ENCODE peak calls at places on chromosomes 1 and 21, in five cellular contexts. V is RKO, J is amygdala, Q is fibroblast of the aortic adventitia, N is nucleus accumbens. X is an unnamed sample.

GRCh38 chr1:1858382-1859086 is 32.4 kb downstream of the GNB1 start:
- DNase-seq in V (peak), J (peak), Q (peak), N (no peak), X (peak)

GRCh38 chr1:228490120-228491078 is 3.2 kb downstream of the RNF187 start:
- DNase-seq in V (peak), J (no peak), Q (peak), N (no peak), X (peak)

GRCh38 chr1:155961937-155962336 is 16.4 kb downstream of the ARHGEF2 start:
- DNase-seq in V (peak), J (no peak), Q (peak), N (peak), X (peak)

GRCh38 chr1:204283711-204284651 is 70.2 kb upstream of the GOLT1A start:
- DNase-seq in V (no peak), J (no peak), Q (no peak), N (no peak), X (no peak)

GRCh38 chr1:46333300-46334029 is 7.1 kb upstream of the NSUN4 start:
- DNase-seq in V (peak), J (no peak), Q (peak), N (no peak), X (peak)

GRCh38 chr1:64956733-64957441 is 9.5 kb downstream of the JAK1 start:
- DNase-seq in V (no peak), J (no peak), Q (no peak), N (no peak), X (no peak)

GRCh38 chr1:200837931-200838571 is 34.7 kb upstream of the GPR25 start:
- DNase-seq in V (peak), J (no peak), Q (peak), N (no peak), X (peak)

GRCh38 chr1:114901739-114902255 is 47.1 kb downstream of the SYCP1 start:
- DNase-seq in V (no peak), J (no peak), Q (no peak), N (no peak), X (no peak)

GRCh38 chr1:226644541-226645176 is 94.4 kb downstream of the ITPKB start:
- DNase-seq in V (no peak), J (no peak), Q (no peak), N (no peak), X (no peak)

GRCh38 chr21:32328595-32328994 is 29.9 kb downstream of the MRAP start:
- DNase-seq in V (no peak), J (no peak), Q (peak), N (no peak), X (peak)

GRCh38 chr1:25562101-25562927 is 18.9 kb downstream of the LDLRAP1 start:
- DNase-seq in V (no peak), J (no peak), Q (no peak), N (no peak), X (no peak)

GRCh38 chr1:221018415-221018814 is 139.2 kb downstream of the HLX start:
- DNase-seq in V (no peak), J (no peak), Q (no peak), N (no peak), X (no peak)

GRCh38 chr1:241639653-241640148 is 468 bp downstream of the CHML start:
- DNase-seq in V (peak), J (no peak), Q (peak), N (peak), X (peak)

GRCh38 chr1:206898089-206898908 is 1.1 kb downstream of the IL24 start:
- DNase-seq in V (peak), J (no peak), Q (peak), N (no peak), X (peak)

GRCh38 chr1:6954596-6954995 is 169.3 kb downstream of the CAMTA1 start:
- DNase-seq in V (no peak), J (no peak), Q (no peak), N (no peak), X (no peak)

X was measured in astrocyte of the spinal cord.